ENCODE peak calls at places on chromosomes 4 and X, in four cellular contexts. U is H4, L is uterus, X is Caco-2. G is an unnamed sample.

GRCh38 chr4:181690498-181690897 is 552.7 kb upstream of the TENM3 start:
- DNase-seq in U (no peak), L (no peak), X (no peak), G (no peak)

GRCh38 chrX:74514384-74514783 is 93.1 kb downstream of the SLC16A2 start:
- DNase-seq in U (no peak), L (no peak), X (no peak), G (peak)

GRCh38 chrX:145817666-145818521 is at the start of gene SLITRK2:
- DNase-seq in U (peak), L (no peak), X (no peak), G (no peak)

GRCh38 chrX:135543924-135544323 is 23.5 kb downstream of the INTS6L start:
- DNase-seq in U (no peak), L (no peak), X (peak), G (peak)

GRCh38 chr4:182062936-182063335 is 180.3 kb upstream of the TENM3 start:
- DNase-seq in U (peak), L (no peak), X (no peak), G (no peak)

GRCh38 chrX:24231169-24231568 is 81.6 kb downstream of the ZFX start:
- DNase-seq in U (peak), L (peak), X (peak), G (peak)

GRCh38 chr4:75251547-75251946 is 262.7 kb downstream of the RCHY1 start:
- DNase-seq in U (no peak), L (no peak), X (no peak), G (no peak)

GRCh38 chrX:17591741-17592110 is 145.6 kb upstream of the SCML1 start:
- DNase-seq in U (peak), L (peak), X (no peak), G (no peak)

GRCh38 chrX:147183161-147183560 is 368.6 kb upstream of the CXorf51A start:
- DNase-seq in U (no peak), L (no peak), X (no peak), G (no peak)

GRCh38 chr4:14908635-14909034 is 93.6 kb upstream of the CPEB2 start:
- DNase-seq in U (peak), L (no peak), X (no peak), G (no peak)

GRCh38 chrX:119605398-119605738 is 856 bp downstream of the NKRF start:
- DNase-seq in U (no peak), L (peak), X (no peak), G (no peak)

GRCh38 chr4:186021461-186022167 is 47.3 kb upstream of the TLR3 start:
- DNase-seq in U (peak), L (no peak), X (peak), G (peak)

GRCh38 chr4:2746891-2747695 is 9.0 kb downstream of the TNIP2 start:
- DNase-seq in U (no peak), L (no peak), X (no peak), G (no peak)

GRCh38 chrX:154530286-154530685 is 14.3 kb upstream of the FAM3A start:
- DNase-seq in U (no peak), L (no peak), X (no peak), G (no peak)

GRCh38 chr4:108991929-108992328 is 229.1 kb upstream of the ETNPPL start:
- DNase-seq in U (peak), L (no peak), X (no peak), G (no peak)

GRCh38 chr4:111283066-111283677 is 660.3 kb upstream of the PITX2 start:
- DNase-seq in U (peak), L (no peak), X (peak), G (peak)

GRCh38 chrX:37926700-37927099 is 79.3 kb upstream of the DYNLT3 start:
- DNase-seq in U (peak), L (no peak), X (peak), G (no peak)

GRCh38 chr4:78345237-78345636 is 206.3 kb upstream of the ANXA3 start:
- DNase-seq in U (no peak), L (no peak), X (no peak), G (no peak)

GRCh38 chrX:96688789-96689188 is 4.1 kb downstream of the DIAPH2 start:
- DNase-seq in U (no peak), L (no peak), X (no peak), G (no peak)

GRCh38 chr4:11297201-11297600 is 131.5 kb downstream of the HS3ST1 start:
- DNase-seq in U (peak), L (no peak), X (no peak), G (no peak)

GRCh38 chrX:32966956-32967355 is 244.4 kb downstream of the DMD start:
- DNase-seq in U (no peak), L (no peak), X (no peak), G (no peak)

GRCh38 chrX:129230850-129231512 is 292.3 kb downstream of the SMARCA1 start:
- DNase-seq in U (no peak), L (no peak), X (no peak), G (no peak)

GRCh38 chr4:8287606-8288280 is 18.2 kb downstream of the HTRA3 start:
- DNase-seq in U (no peak), L (no peak), X (no peak), G (no peak)

GRCh38 chr4:133137571-133137970 is 11.5 kb upstream of the PCDH10 start:
- DNase-seq in U (no peak), L (no peak), X (no peak), G (no peak)

GRCh38 chr4:94472056-94472826 is 20.5 kb downstream of the PDLIM5 start:
- DNase-seq in U (peak), L (no peak), X (no peak), G (no peak)

GRCh38 chr4:182083681-182084410 is 159.4 kb upstream of the TENM3 start:
- DNase-seq in U (no peak), L (no peak), X (no peak), G (no peak)

GRCh38 chr4:7949759-7950158 is 10.1 kb upstream of the AFAP1 start:
- DNase-seq in U (no peak), L (no peak), X (no peak), G (no peak)

GRCh38 chr4:51835079-51835478 is 7.9 kb upstream of the DCUN1D4 start:
- DNase-seq in U (no peak), L (no peak), X (no peak), G (no peak)